ENCODE peak calls at places on chromosomes 1 and 21, in nine cellular contexts. A is IMR-90, P is pancreas, T is fibroblast of lung, I is sigmoid colon, Y is endothelial cell of umbilical vein, V is stomach, W is heart right ventricle, G is ovary. K is an unnamed sample.

GRCh38 chr1:170071378-170071777 is 3.1 kb downstream of the KIFAP3 start:
- DNase-seq in P (no peak), Y (no peak), V (no peak), T (no peak), W (no peak), G (no peak), A (no peak), I (no peak), K (no peak)

GRCh38 chr1:180116964-180117763 is 37.5 kb upstream of the QSOX1 start:
- DNase-seq in T (no peak), G (peak; percentile 73), A (peak; percentile 57), V (no peak), Y (no peak), P (no peak), I (no peak), W (no peak), K (peak; percentile 6)

GRCh38 chr1:96973605-96974004 is 252.0 kb downstream of the PTBP2 start:
- DNase-seq in P (no peak), I (no peak), W (no peak), A (peak; percentile 33), T (peak; percentile 43), G (no peak), V (no peak), Y (no peak), K (no peak)

GRCh38 chr1:11680270-11681070 is 478 bp downstream of the MAD2L2 start:
- DNase-seq in W (no peak), P (peak; percentile 52), T (no peak), Y (peak; percentile 72), I (peak; percentile 71), G (no peak), V (no peak), A (peak; percentile 22), K (no peak)

GRCh38 chr1:86987446-86987845 is 73.0 kb downstream of the HS2ST1 start:
- DNase-seq in V (no peak), G (no peak), I (no peak), A (no peak), P (no peak), W (no peak), T (no peak), Y (no peak), K (no peak)

GRCh38 chr1:173768827-173769226 is 54.0 kb downstream of the KLHL20 start:
- DNase-seq in T (no peak), Y (no peak), W (no peak), V (no peak), I (no peak), P (no peak), A (no peak), G (no peak), K (no peak)

GRCh38 chr1:183259886-183260285 is 73.8 kb downstream of the LAMC2 start:
- DNase-seq in Y (no peak), G (no peak), T (no peak), P (no peak), I (no peak), W (no peak), V (no peak), A (no peak), K (no peak)

GRCh38 chr21:43348801-43349261 is 78.1 kb downstream of the SIK1 start:
- DNase-seq in T (no peak), G (no peak), Y (peak; percentile 62), P (peak; percentile 62), A (no peak), I (no peak), W (no peak), V (no peak), K (no peak)

GRCh38 chr1:223035724-223036478 is 107.1 kb downstream of the TLR5 start:
- DNase-seq in W (no peak), V (no peak), T (no peak), G (no peak), I (no peak), Y (no peak), P (no peak), A (no peak), K (no peak)

GRCh38 chr1:89641781-89642180 is 8.9 kb downstream of the LRRC8C start:
- DNase-seq in A (no peak), T (no peak), I (no peak), W (no peak), P (no peak), Y (no peak), G (no peak), V (no peak), K (no peak)

GRCh38 chr1:100009458-100009857 is 39.7 kb downstream of the SLC35A3 start:
- DNase-seq in P (no peak), W (no peak), Y (no peak), T (peak; percentile 22), V (no peak), I (no peak), A (peak; percentile 71), G (no peak), K (no peak)

GRCh38 chr21:29145837-29146453 is 15.5 kb downstream of the MAP3K7CL start:
- DNase-seq in I (no peak), P (no peak), V (no peak), G (no peak), T (peak; percentile 29), A (no peak), Y (peak; percentile 34), W (no peak), K (peak; percentile 77)
- H3K27ac ChIP-seq in I (peak overlapping the region; percentile 63), P (no peak overlapping the region), V (peak overlapping the region; percentile 67), G (no peak overlapping the region), T (peak overlapping the region; percentile 67), A (no peak overlapping the region), Y (peak overlapping the region; percentile 97), W (peak overlapping the region; percentile 84), K (peak overlapping the region; percentile 55)

DNA sequence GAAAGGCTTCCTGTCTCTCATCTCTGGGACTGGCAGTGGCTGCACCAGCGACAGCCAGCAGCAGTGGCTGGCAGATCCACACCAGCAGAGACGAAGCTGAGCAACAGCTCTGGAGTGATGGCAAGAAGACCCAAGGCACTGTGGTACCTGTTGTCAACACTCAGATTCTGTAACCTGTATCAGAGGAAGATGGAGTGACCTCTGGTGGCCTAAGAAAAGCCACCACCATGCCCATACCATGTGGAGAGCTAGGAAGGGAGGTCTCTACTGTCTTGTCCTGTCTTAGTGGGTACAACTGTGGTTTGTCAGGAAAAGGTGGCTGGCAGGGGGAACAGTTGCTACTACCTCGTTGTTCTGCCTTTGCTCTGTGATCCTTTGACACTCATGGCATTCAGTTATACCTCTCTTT is 22.5 kb upstream of the RHBDL2 start:
- DNase-seq in Y (no peak), G (no peak), W (no peak), V (no peak), I (no peak), P (no peak), A (no peak), T (no peak), K (no peak)
- TF ChIP-seq CTCF in Y (no peak), G (no peak), W (no peak), V (no peak), I (no peak), P (no peak), A (no peak), T (no peak), K (no peak)

GRCh38 chr1:80520949-80521348 is 1279.8 kb upstream of the ADGRL2 start:
- DNase-seq in G (no peak), W (no peak), T (no peak), Y (no peak), A (no peak), P (no peak), I (no peak), V (no peak), K (no peak)
- H3K27ac ChIP-seq in G (no peak overlapping the region), W (no peak overlapping the region), T (no peak overlapping the region), Y (no peak overlapping the region), A (no peak overlapping the region), P (no peak overlapping the region), I (no peak overlapping the region), V (no peak overlapping the region), K (no peak overlapping the region)

GRCh38 chr1:94852758-94853157 is 32.6 kb downstream of the SLC44A3 start:
- DNase-seq in W (no peak), I (no peak), P (no peak), G (no peak), T (no peak), V (no peak), A (peak; percentile 27), Y (no peak), K (no peak)
- TF ChIP-seq CTCF in W (no peak), I (no peak), P (no peak), G (no peak), T (peak; percentile 15), V (no peak), A (peak; percentile 15), Y (no peak), K (no peak)

DNA sequence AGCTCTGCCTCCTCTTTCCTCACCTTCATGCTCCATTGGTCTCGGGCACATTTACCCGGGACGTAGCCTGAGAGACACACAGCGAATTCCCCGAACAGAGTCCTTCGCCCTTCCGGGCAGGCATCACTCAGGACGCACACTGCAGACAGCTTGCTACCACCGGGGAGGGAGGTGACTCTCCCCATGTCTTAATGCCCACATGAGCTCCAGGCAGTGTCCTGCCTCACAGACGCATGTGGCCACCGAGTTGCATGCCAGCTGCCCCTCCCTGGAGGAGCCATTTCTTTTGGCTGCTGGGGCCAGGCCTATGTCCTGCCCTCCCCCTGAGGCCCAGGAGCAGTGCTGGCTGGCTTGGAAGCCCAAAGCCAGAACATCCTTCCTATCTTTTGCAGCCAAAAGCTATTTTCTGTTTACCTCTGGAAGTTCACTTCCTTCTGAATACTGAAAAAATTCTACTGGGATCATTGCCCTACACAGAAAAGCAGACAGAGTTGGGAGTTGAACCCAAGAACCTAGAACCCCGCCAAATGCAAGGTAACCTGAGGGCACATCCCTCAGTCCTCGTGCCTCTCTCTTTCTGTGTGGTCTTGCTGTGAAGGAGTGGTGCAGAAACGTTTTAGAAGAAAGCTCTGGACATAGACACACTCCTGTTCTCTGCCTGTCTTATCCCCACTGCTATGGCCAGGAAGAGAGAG is 209.4 kb downstream of the TOMM20 start:
- DNase-seq in T (no peak), I (peak; percentile 87), Y (peak; percentile 61), W (peak; percentile 65), P (no peak), A (no peak), G (peak; percentile 74), V (no peak), K (no peak)
- H3K27ac ChIP-seq in T (no peak overlapping the region), I (peak overlapping the region; percentile 75), Y (peak overlapping the region; percentile 95), W (peak overlapping the region; percentile 83), P (peak overlapping the region; percentile 14), A (peak overlapping the region; percentile 75), G (peak overlapping the region; percentile 58), V (peak overlapping the region; percentile 90), K (no peak overlapping the region)